ENCODE peak calls at places on chromosomes 11 and 22, in six cellular contexts. One of them, this sample, is unnamed.

GRCh38 chr22:39253427-39254070 is 8.8 kb upstream of the PDGFB start:
- DNase-seq in Calu3: peak
- DNase-seq in activated naive CD4-positive, alpha-beta T cell: peak
- DNase-seq in activated effector memory CD4-positive, alpha-beta T cell treated with anti-CD3 and anti-CD28 coated beads, Interleukin-2, amount 50 U/mL, for 16 hours: peak
- DNase-seq in NCI-H774: no peak
- DNase-seq in coronary artery: no peak
- DNase-seq in this sample: no peak

GRCh38 chr22:32951081-32951806 is 106.9 kb downstream of the SYN3 start:
- DNase-seq in activated naive CD4-positive, alpha-beta T cell: no peak
- DNase-seq in activated effector memory CD4-positive, alpha-beta T cell treated with anti-CD3 and anti-CD28 coated beads, Interleukin-2, amount 50 U/mL, for 16 hours: no peak
- DNase-seq in NCI-H774: no peak
- DNase-seq in Calu3: no peak
- DNase-seq in coronary artery: no peak
- DNase-seq in this sample: no peak

GRCh38 chr11:14607713-14608112 is 35.9 kb upstream of the PDE3B start:
- DNase-seq in NCI-H774: no peak
- DNase-seq in Calu3: no peak
- DNase-seq in coronary artery: no peak
- DNase-seq in activated naive CD4-positive, alpha-beta T cell: no peak
- DNase-seq in activated effector memory CD4-positive, alpha-beta T cell treated with anti-CD3 and anti-CD28 coated beads, Interleukin-2, amount 50 U/mL, for 16 hours: no peak
- DNase-seq in this sample: no peak

GRCh38 chr11:117953029-117953671 is 23.9 kb upstream of the TMPRSS13 start:
- DNase-seq in activated naive CD4-positive, alpha-beta T cell: peak
- DNase-seq in NCI-H774: no peak
- DNase-seq in activated effector memory CD4-positive, alpha-beta T cell treated with anti-CD3 and anti-CD28 coated beads, Interleukin-2, amount 50 U/mL, for 16 hours: no peak
- DNase-seq in Calu3: no peak
- DNase-seq in coronary artery: no peak
- DNase-seq in this sample: peak

GRCh38 chr11:72338741-72339140 is 94.8 kb upstream of the PHOX2A start:
- DNase-seq in Calu3: no peak
- DNase-seq in activated naive CD4-positive, alpha-beta T cell: no peak
- DNase-seq in coronary artery: no peak
- DNase-seq in activated effector memory CD4-positive, alpha-beta T cell treated with anti-CD3 and anti-CD28 coated beads, Interleukin-2, amount 50 U/mL, for 16 hours: no peak
- DNase-seq in NCI-H774: no peak
- DNase-seq in this sample: no peak

GRCh38 chr11:119318240-119319135 is 1.6 kb upstream of the MCAM start:
- DNase-seq in activated naive CD4-positive, alpha-beta T cell: no peak
- DNase-seq in Calu3: no peak
- DNase-seq in activated effector memory CD4-positive, alpha-beta T cell treated with anti-CD3 and anti-CD28 coated beads, Interleukin-2, amount 50 U/mL, for 16 hours: peak
- DNase-seq in NCI-H774: no peak
- DNase-seq in coronary artery: peak
- DNase-seq in this sample: no peak

GRCh38 chr11:1023811-1024596 is 12.5 kb downstream of the MUC6 start:
- DNase-seq in activated effector memory CD4-positive, alpha-beta T cell treated with anti-CD3 and anti-CD28 coated beads, Interleukin-2, amount 50 U/mL, for 16 hours: no peak
- DNase-seq in NCI-H774: no peak
- DNase-seq in activated naive CD4-positive, alpha-beta T cell: no peak
- DNase-seq in Calu3: no peak
- DNase-seq in coronary artery: no peak
- DNase-seq in this sample: no peak

GRCh38 chr22:28299760-28300159 is 379.9 kb downstream of the TTC28 start:
- DNase-seq in Calu3: no peak
- DNase-seq in coronary artery: no peak
- DNase-seq in activated effector memory CD4-positive, alpha-beta T cell treated with anti-CD3 and anti-CD28 coated beads, Interleukin-2, amount 50 U/mL, for 16 hours: no peak
- DNase-seq in NCI-H774: no peak
- DNase-seq in activated naive CD4-positive, alpha-beta T cell: no peak
- DNase-seq in this sample: no peak

GRCh38 chr11:59208956-59209355 is 3.8 kb downstream of the MPEG1 start:
- DNase-seq in NCI-H774: no peak
- DNase-seq in activated naive CD4-positive, alpha-beta T cell: no peak
- DNase-seq in coronary artery: no peak
- DNase-seq in activated effector memory CD4-positive, alpha-beta T cell treated with anti-CD3 and anti-CD28 coated beads, Interleukin-2, amount 50 U/mL, for 16 hours: no peak
- DNase-seq in Calu3: no peak
- DNase-seq in this sample: no peak

GRCh38 chr11:92267968-92268367 is 43.4 kb downstream of the FAT3 start:
- DNase-seq in coronary artery: no peak
- DNase-seq in activated effector memory CD4-positive, alpha-beta T cell treated with anti-CD3 and anti-CD28 coated beads, Interleukin-2, amount 50 U/mL, for 16 hours: no peak
- DNase-seq in activated naive CD4-positive, alpha-beta T cell: no peak
- DNase-seq in Calu3: no peak
- DNase-seq in NCI-H774: no peak
- DNase-seq in this sample: no peak

GRCh38 chr22:43000441-43001175 is 14.3 kb downstream of the PACSIN2 start:
- DNase-seq in Calu3: no peak
- DNase-seq in coronary artery: no peak
- DNase-seq in activated naive CD4-positive, alpha-beta T cell: no peak
- DNase-seq in activated effector memory CD4-positive, alpha-beta T cell treated with anti-CD3 and anti-CD28 coated beads, Interleukin-2, amount 50 U/mL, for 16 hours: peak
- DNase-seq in NCI-H774: no peak
- DNase-seq in this sample: no peak

GRCh38 chr11:28303477-28304191 is 195.4 kb downstream of the METTL15 start:
- DNase-seq in activated effector memory CD4-positive, alpha-beta T cell treated with anti-CD3 and anti-CD28 coated beads, Interleukin-2, amount 50 U/mL, for 16 hours: no peak
- DNase-seq in NCI-H774: no peak
- DNase-seq in activated naive CD4-positive, alpha-beta T cell: no peak
- DNase-seq in coronary artery: no peak
- DNase-seq in Calu3: no peak
- DNase-seq in this sample: no peak

GRCh38 chr22:35376728-35377472 is 4.0 kb upstream of the HMOX1 start:
- DNase-seq in Calu3: peak
- DNase-seq in NCI-H774: peak
- DNase-seq in coronary artery: peak
- DNase-seq in activated naive CD4-positive, alpha-beta T cell: no peak
- DNase-seq in activated effector memory CD4-positive, alpha-beta T cell treated with anti-CD3 and anti-CD28 coated beads, Interleukin-2, amount 50 U/mL, for 16 hours: peak
- DNase-seq in this sample: peak

GRCh38 chr11:115606223-115607220 is 102.3 kb upstream of the CADM1 start:
- DNase-seq in activated naive CD4-positive, alpha-beta T cell: no peak
- DNase-seq in activated effector memory CD4-positive, alpha-beta T cell treated with anti-CD3 and anti-CD28 coated beads, Interleukin-2, amount 50 U/mL, for 16 hours: no peak
- DNase-seq in Calu3: no peak
- DNase-seq in NCI-H774: no peak
- DNase-seq in coronary artery: no peak
- DNase-seq in this sample: no peak

GRCh38 chr22:42549329-42550060 is 4.3 kb upstream of the SERHL2 start:
- DNase-seq in NCI-H774: no peak
- DNase-seq in Calu3: no peak
- DNase-seq in coronary artery: no peak
- DNase-seq in activated naive CD4-positive, alpha-beta T cell: no peak
- DNase-seq in activated effector memory CD4-positive, alpha-beta T cell treated with anti-CD3 and anti-CD28 coated beads, Interleukin-2, amount 50 U/mL, for 16 hours: no peak
- DNase-seq in this sample: no peak

GRCh38 chr22:40817737-40818136 is 1.4 kb downstream of the SLC25A17 start:
- DNase-seq in NCI-H774: no peak
- DNase-seq in coronary artery: no peak
- DNase-seq in activated naive CD4-positive, alpha-beta T cell: no peak
- DNase-seq in activated effector memory CD4-positive, alpha-beta T cell treated with anti-CD3 and anti-CD28 coated beads, Interleukin-2, amount 50 U/mL, for 16 hours: no peak
- DNase-seq in Calu3: no peak
- DNase-seq in this sample: no peak

GRCh38 chr11:6405039-6405667 is 13.7 kb downstream of the APBB1 start:
- DNase-seq in activated effector memory CD4-positive, alpha-beta T cell treated with anti-CD3 and anti-CD28 coated beads, Interleukin-2, amount 50 U/mL, for 16 hours: no peak
- DNase-seq in Calu3: no peak
- DNase-seq in coronary artery: no peak
- DNase-seq in activated naive CD4-positive, alpha-beta T cell: no peak
- DNase-seq in NCI-H774: no peak
- DNase-seq in this sample: no peak

GRCh38 chr22:49633010-49633324 is 194.7 kb downstream of the BRD1 start:
- DNase-seq in NCI-H774: no peak
- DNase-seq in activated naive CD4-positive, alpha-beta T cell: no peak
- DNase-seq in coronary artery: no peak
- DNase-seq in activated effector memory CD4-positive, alpha-beta T cell treated with anti-CD3 and anti-CD28 coated beads, Interleukin-2, amount 50 U/mL, for 16 hours: no peak
- DNase-seq in Calu3: no peak
- DNase-seq in this sample: no peak

GRCh38 chr11:122100222-122101080 is 15.6 kb downstream of the BLID start:
- DNase-seq in Calu3: no peak
- DNase-seq in activated effector memory CD4-positive, alpha-beta T cell treated with anti-CD3 and anti-CD28 coated beads, Interleukin-2, amount 50 U/mL, for 16 hours: no peak
- DNase-seq in NCI-H774: no peak
- DNase-seq in activated naive CD4-positive, alpha-beta T cell: no peak
- DNase-seq in coronary artery: peak
- DNase-seq in this sample: no peak

GRCh38 chr11:133501643-133502535 is 30.4 kb downstream of the OPCML start:
- DNase-seq in NCI-H774: no peak
- DNase-seq in activated naive CD4-positive, alpha-beta T cell: no peak
- DNase-seq in activated effector memory CD4-positive, alpha-beta T cell treated with anti-CD3 and anti-CD28 coated beads, Interleukin-2, amount 50 U/mL, for 16 hours: no peak
- DNase-seq in Calu3: no peak
- DNase-seq in coronary artery: no peak
- DNase-seq in this sample: peak

GRCh38 chr11:68256331-68256741 is 15.4 kb downstream of the C11orf24 start:
- DNase-seq in coronary artery: no peak
- DNase-seq in activated effector memory CD4-positive, alpha-beta T cell treated with anti-CD3 and anti-CD28 coated beads, Interleukin-2, amount 50 U/mL, for 16 hours: no peak
- DNase-seq in NCI-H774: no peak
- DNase-seq in activated naive CD4-positive, alpha-beta T cell: no peak
- DNase-seq in Calu3: no peak
- DNase-seq in this sample: no peak

GRCh38 chr22:30523646-30524489 is 18.4 kb upstream of the SEC14L4 start:
- DNase-seq in activated naive CD4-positive, alpha-beta T cell: no peak
- DNase-seq in activated effector memory CD4-positive, alpha-beta T cell treated with anti-CD3 and anti-CD28 coated beads, Interleukin-2, amount 50 U/mL, for 16 hours: no peak
- DNase-seq in Calu3: no peak
- DNase-seq in coronary artery: no peak
- DNase-seq in NCI-H774: no peak
- DNase-seq in this sample: no peak

GRCh38 chr11:1291295-1292017 is 18.0 kb downstream of the TOLLIP start:
- DNase-seq in activated naive CD4-positive, alpha-beta T cell: no peak
- DNase-seq in coronary artery: no peak
- DNase-seq in activated effector memory CD4-positive, alpha-beta T cell treated with anti-CD3 and anti-CD28 coated beads, Interleukin-2, amount 50 U/mL, for 16 hours: peak
- DNase-seq in NCI-H774: no peak
- DNase-seq in Calu3: no peak
- DNase-seq in this sample: no peak

GRCh38 chr11:110076388-110076965 is 16.7 kb upstream of the ZC3H12C start:
- DNase-seq in activated effector memory CD4-positive, alpha-beta T cell treated with anti-CD3 and anti-CD28 coated beads, Interleukin-2, amount 50 U/mL, for 16 hours: no peak
- DNase-seq in coronary artery: no peak
- DNase-seq in Calu3: no peak
- DNase-seq in activated naive CD4-positive, alpha-beta T cell: no peak
- DNase-seq in NCI-H774: no peak
- DNase-seq in this sample: no peak

GRCh38 chr11:46557684-46558151 is 36.1 kb downstream of the AMBRA1 start:
- DNase-seq in activated effector memory CD4-positive, alpha-beta T cell treated with anti-CD3 and anti-CD28 coated beads, Interleukin-2, amount 50 U/mL, for 16 hours: no peak
- DNase-seq in NCI-H774: no peak
- DNase-seq in coronary artery: no peak
- DNase-seq in activated naive CD4-positive, alpha-beta T cell: no peak
- DNase-seq in Calu3: peak
- DNase-seq in this sample: no peak

GRCh38 chr11:14213006-14213405 is 146.0 kb downstream of the RRAS2 start:
- DNase-seq in activated naive CD4-positive, alpha-beta T cell: no peak
- DNase-seq in NCI-H774: no peak
- DNase-seq in Calu3: no peak
- DNase-seq in activated effector memory CD4-positive, alpha-beta T cell treated with anti-CD3 and anti-CD28 coated beads, Interleukin-2, amount 50 U/mL, for 16 hours: no peak
- DNase-seq in coronary artery: no peak
- DNase-seq in this sample: no peak

GRCh38 chr22:37627545-37627944 is 11.9 kb upstream of the SH3BP1 start:
- DNase-seq in activated effector memory CD4-positive, alpha-beta T cell treated with anti-CD3 and anti-CD28 coated beads, Interleukin-2, amount 50 U/mL, for 16 hours: peak
- DNase-seq in NCI-H774: no peak
- DNase-seq in activated naive CD4-positive, alpha-beta T cell: peak
- DNase-seq in Calu3: no peak
- DNase-seq in coronary artery: no peak
- DNase-seq in this sample: no peak

GRCh38 chr22:19732403-19733113 is 9.2 kb downstream of the GP1BB start:
- DNase-seq in Calu3: no peak
- DNase-seq in NCI-H774: no peak
- DNase-seq in activated naive CD4-positive, alpha-beta T cell: no peak
- DNase-seq in coronary artery: no peak
- DNase-seq in activated effector memory CD4-positive, alpha-beta T cell treated with anti-CD3 and anti-CD28 coated beads, Interleukin-2, amount 50 U/mL, for 16 hours: no peak
- DNase-seq in this sample: no peak

GRCh38 chr22:44277404-44278135 is 35.2 kb downstream of the SHISAL1 start:
- DNase-seq in NCI-H774: no peak
- DNase-seq in activated naive CD4-positive, alpha-beta T cell: no peak
- DNase-seq in coronary artery: no peak
- DNase-seq in activated effector memory CD4-positive, alpha-beta T cell treated with anti-CD3 and anti-CD28 coated beads, Interleukin-2, amount 50 U/mL, for 16 hours: no peak
- DNase-seq in Calu3: no peak
- DNase-seq in this sample: no peak

GRCh38 chr22:24107668-24108067 is 73.6 kb upstream of the SUSD2 start:
- DNase-seq in NCI-H774: no peak
- DNase-seq in activated naive CD4-positive, alpha-beta T cell: no peak
- DNase-seq in Calu3: no peak
- DNase-seq in coronary artery: peak
- DNase-seq in activated effector memory CD4-positive, alpha-beta T cell treated with anti-CD3 and anti-CD28 coated beads, Interleukin-2, amount 50 U/mL, for 16 hours: no peak
- DNase-seq in this sample: no peak

This sample was measured in osteocyte.